ENCODE peak calls at places on chromosome 3, in nine cellular contexts. Y, K, C, V, J, I, Q, B and N are unnamed samples.
A peak's percentile ranks its signal among the peaks of the same experiment; 100 is the strongest.

GRCh38 chr3:141384157-141384556 is 15.9 kb downstream of the ZBTB38 start:
- DNase-seq in Y (peak; percentile 53), K (peak; percentile 52), C (no peak), V (no peak), J (no peak), I (peak; percentile 54), Q (peak; percentile 57), B (no peak), N (peak; percentile 41)

GRCh38 chr3:169044341-169045113 is 619.0 kb downstream of the MECOM start:
- DNase-seq in Y (peak; percentile 89), K (no peak), C (no peak), V (no peak), J (no peak), I (peak; percentile 86), Q (peak; percentile 49), B (no peak), N (no peak)

GRCh38 chr3:19531426-19531825 is 383.1 kb downstream of the KCNH8 start:
- DNase-seq in Y (no peak), K (no peak), C (no peak), V (no peak), J (no peak), I (no peak), Q (no peak), B (no peak), N (no peak)

GRCh38 chr3:135970500-135971116 is 5.1 kb downstream of the PPP2R3A start:
- DNase-seq in Y (peak; percentile 46), K (no peak), C (no peak), V (no peak), J (no peak), I (peak; percentile 27), Q (no peak), B (no peak), N (no peak)

GRCh38 chr3:101944308-101944707 is 95.0 kb downstream of the NFKBIZ start:
- DNase-seq in Y (peak; percentile 79), K (no peak), C (no peak), V (no peak), J (no peak), I (peak; percentile 75), Q (no peak), B (no peak), N (no peak)

GRCh38 chr3:31755911-31756658 is 223.4 kb downstream of the STT3B start:
- DNase-seq in Y (no peak), K (no peak), C (no peak), V (no peak), J (no peak), I (no peak), Q (no peak), B (no peak), N (no peak)

GRCh38 chr3:127755305-127755681 is 67.0 kb downstream of the MGLL start:
- DNase-seq in Y (no peak), K (no peak), C (no peak), V (peak; percentile 70), J (no peak), I (no peak), Q (no peak), B (no peak), N (no peak)

GRCh38 chr3:100265016-100265415 is 4.2 kb downstream of the TBC1D23 start:
- DNase-seq in Y (peak; percentile 19), K (no peak), C (no peak), V (no peak), J (no peak), I (no peak), Q (peak; percentile 61), B (no peak), N (no peak)

GRCh38 chr3:98826126-98826525 is 63.0 kb downstream of the ST3GAL6 start:
- DNase-seq in Y (no peak), K (no peak), C (no peak), V (no peak), J (no peak), I (no peak), Q (no peak), B (no peak), N (no peak)

GRCh38 chr3:176568189-176568588 is 629.1 kb downstream of the TBL1XR1 start:
- DNase-seq in Y (no peak), K (no peak), C (no peak), V (no peak), J (no peak), I (no peak), Q (no peak), B (no peak), N (no peak)

GRCh38 chr3:62101488-62101887 is 271.9 kb downstream of the FEZF2 start:
- DNase-seq in Y (peak; percentile 10), K (no peak), C (no peak), V (no peak), J (no peak), I (no peak), Q (peak; percentile 49), B (no peak), N (no peak)

GRCh38 chr3:38960042-38960622 is 91.6 kb downstream of the SCN11A start:
- DNase-seq in Y (no peak), K (no peak), C (no peak), V (no peak), J (no peak), I (no peak), Q (peak; percentile 18), B (no peak), N (no peak)

GRCh38 chr3:38131621-38132369 is 5.1 kb downstream of the ACAA1 start:
- DNase-seq in Y (peak; percentile 25), K (peak; percentile 22), C (peak; percentile 88), V (no peak), J (peak; percentile 90), I (no peak), Q (peak; percentile 45), B (no peak), N (peak; percentile 22)

GRCh38 chr3:131608741-131609140 is 106.0 kb upstream of the MRPL3 start:
- DNase-seq in Y (peak; percentile 71), K (no peak), C (no peak), V (no peak), J (no peak), I (peak; percentile 63), Q (no peak), B (no peak), N (no peak)

GRCh38 chr3:133548090-133548489 is 25.4 kb upstream of the CDV3 start:
- DNase-seq in Y (peak; percentile 78), K (peak; percentile 49), C (no peak), V (no peak), J (no peak), I (peak; percentile 69), Q (peak; percentile 43), B (no peak), N (no peak)

GRCh38 chr3:159185443-159186050 is 383.7 kb downstream of the MFSD1 start:
- DNase-seq in Y (no peak), K (peak; percentile 43), C (no peak), V (no peak), J (no peak), I (no peak), Q (no peak), B (no peak), N (no peak)

GRCh38 chr3:136535906-136536305 is 216.3 kb downstream of the STAG1 start:
- DNase-seq in Y (peak; percentile 56), K (no peak), C (no peak), V (no peak), J (no peak), I (peak; percentile 48), Q (no peak), B (no peak), N (no peak)

GRCh38 chr3:96863129-96863740 is 48.8 kb downstream of the EPHA6 start:
- DNase-seq in Y (peak; percentile 10), K (peak; percentile 52), C (peak; percentile 51), V (no peak), J (peak; percentile 71), I (no peak), Q (peak; percentile 71), B (peak; percentile 17), N (peak; percentile 35)

GRCh38 chr3:58670506-58671125 is 4.0 kb upstream of the FAM3D start:
- DNase-seq in Y (no peak), K (no peak), C (no peak), V (no peak), J (no peak), I (no peak), Q (no peak), B (no peak), N (no peak)
- H3K4me1 ChIP-seq in Y (no peaks in the 10 kb centered on the region), K (no peaks in the 10 kb centered on the region), C (no peaks in the 10 kb centered on the region), V (no peaks in the 10 kb centered on the region), J (no peaks in the 10 kb centered on the region), I (no peaks in the 10 kb centered on the region), Q (no peaks in the 10 kb centered on the region), B (no peaks in the 10 kb centered on the region), N (no peaks in the 10 kb centered on the region)

DNA sequence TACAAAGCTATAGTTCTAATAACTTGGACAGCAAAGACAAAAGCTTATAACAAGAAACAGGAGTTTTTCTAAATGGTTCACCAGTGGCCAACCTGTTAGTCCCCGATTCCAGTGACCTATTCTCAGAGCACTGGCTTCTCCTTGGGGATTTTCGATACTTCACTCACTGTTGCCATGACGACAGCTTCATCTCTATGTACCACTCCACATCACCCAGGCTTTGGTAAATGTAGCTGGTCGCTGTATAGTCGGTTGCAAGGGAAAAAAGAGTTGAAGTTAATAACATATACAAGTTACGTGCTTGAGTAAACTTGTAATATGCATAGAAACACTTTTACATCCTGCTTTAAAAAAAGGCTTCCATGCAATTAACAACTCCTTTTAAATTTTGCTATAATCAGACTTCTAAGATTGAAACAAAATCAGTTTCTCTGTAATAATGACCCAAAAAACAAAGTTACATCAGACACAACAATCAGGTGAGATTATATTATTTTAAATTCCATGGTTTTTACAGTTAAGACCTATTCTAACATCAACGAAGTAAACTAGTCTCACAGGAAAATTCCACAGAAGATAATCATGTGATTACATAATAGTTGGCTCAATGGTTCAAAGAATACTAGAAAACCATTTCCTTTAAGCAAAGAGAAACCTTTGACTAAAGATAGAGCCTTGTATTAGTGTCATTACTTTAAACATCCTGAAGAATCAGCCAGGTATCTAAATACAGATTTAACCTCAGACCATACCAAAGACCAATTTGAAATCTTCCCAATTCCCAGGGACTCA is 2.9 kb downstream of the CCNL1 start:
- DNase-seq in Y (peak; percentile 40), K (peak; percentile 42), C (no peak), V (no peak), J (peak; percentile 55), I (no peak), Q (peak; percentile 55), B (no peak), N (peak; percentile 38)
- H3K4me1 ChIP-seq in Y (peaks cover 6% of the 10 kb centered on the region), K (peaks cover 62% of the 10 kb centered on the region), C (no peaks in the 10 kb centered on the region), V (peaks cover 75% of the 10 kb centered on the region), J (peaks cover 34% of the 10 kb centered on the region), I (peaks cover 49% of the 10 kb centered on the region), Q (peaks cover 63% of the 10 kb centered on the region), B (peaks cover 43% of the 10 kb centered on the region), N (peaks cover 55% of the 10 kb centered on the region)

GRCh38 chr3:150751781-150752263 is 11.1 kb downstream of the SIAH2 start:
- DNase-seq in Y (no peak), K (no peak), C (no peak), V (no peak), J (no peak), I (no peak), Q (no peak), B (no peak), N (peak; percentile 31)
- H3K4me1 ChIP-seq in Y (no peaks in the 10 kb centered on the region), K (peaks cover 8% of the 10 kb centered on the region), C (peaks cover 2% of the 10 kb centered on the region), V (peaks cover 37% of the 10 kb centered on the region), J (peaks cover 6% of the 10 kb centered on the region), I (no peaks in the 10 kb centered on the region), Q (peaks cover 35% of the 10 kb centered on the region), B (peaks cover 74% of the 10 kb centered on the region), N (peaks cover 66% of the 10 kb centered on the region)

DNA sequence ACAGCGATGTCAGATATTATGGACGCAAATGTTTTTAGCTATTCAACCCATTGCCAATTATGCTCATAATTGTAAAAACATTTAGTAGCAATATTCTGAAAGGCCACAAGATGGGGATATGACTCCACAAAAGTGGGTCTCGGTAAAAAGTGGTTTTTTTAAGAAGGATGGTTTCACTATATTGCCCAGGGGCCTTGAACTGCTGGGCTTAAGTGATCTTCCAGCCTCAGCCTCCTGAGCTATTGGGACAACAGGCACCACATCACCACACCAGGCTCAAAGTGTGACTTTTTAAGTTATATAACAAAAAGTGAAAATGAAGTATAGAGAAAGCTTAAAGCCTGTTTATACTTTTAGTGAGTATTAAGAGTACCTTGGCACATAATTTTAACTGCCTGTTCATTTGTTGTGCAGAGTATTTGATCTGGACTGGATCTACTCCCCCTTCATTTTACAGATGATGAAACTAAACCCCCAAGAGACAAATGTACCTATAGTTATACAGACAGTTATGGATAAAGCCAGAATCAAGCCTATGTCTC is 9.4 kb downstream of the NAA50 start:
- DNase-seq in Y (peak; percentile 54), K (peak; percentile 82), C (no peak), V (no peak), J (peak; percentile 75), I (peak; percentile 35), Q (peak; percentile 91), B (peak; percentile 36), N (peak; percentile 79)
- H3K4me1 ChIP-seq in Y (peaks cover 2% of the 10 kb centered on the region), K (peaks cover 26% of the 10 kb centered on the region), C (no peaks in the 10 kb centered on the region), V (peaks cover 29% of the 10 kb centered on the region), J (peaks cover 32% of the 10 kb centered on the region), I (no peaks in the 10 kb centered on the region), Q (peaks cover 56% of the 10 kb centered on the region), B (no peaks in the 10 kb centered on the region), N (peaks cover 33% of the 10 kb centered on the region)